ENCODE peak calls at places on chromosomes 11 and 22, in five cellular contexts. I is tibial nerve; U is ascending aorta; A is CD4-positive, alpha-beta T cell; R is pancreas. G is an unnamed sample.

GRCh38 chr11:27263046-27263445 is 100.0 kb downstream of the CCDC34 start:
- DNase-seq in I (peak), U (no peak), A (no peak), R (no peak), G (no peak)

GRCh38 chr11:96188625-96189006 is 154.4 kb downstream of the MAML2 start:
- DNase-seq in I (no peak), U (no peak), A (no peak), R (no peak), G (no peak)

GRCh38 chr11:67572747-67573419 is 10.7 kb upstream of the GSTP1 start:
- DNase-seq in I (peak), U (no peak), A (no peak), R (peak), G (peak)

GRCh38 chr11:1275021-1275420 is 34.4 kb downstream of the TOLLIP start:
- DNase-seq in I (no peak), U (no peak), A (no peak), R (no peak), G (no peak)

GRCh38 chr11:62402226-62402625 is 16.6 kb upstream of the SCGB1A1 start:
- DNase-seq in I (peak), U (no peak), A (peak), R (peak), G (no peak)

GRCh38 chr11:4619514-4619913 is 11.5 kb upstream of the TRIM68 start:
- DNase-seq in I (no peak), U (no peak), A (no peak), R (no peak), G (no peak)

GRCh38 chr11:131584694-131585592 is 214.5 kb downstream of the NTM start:
- DNase-seq in I (no peak), U (no peak), A (no peak), R (no peak), G (peak)

GRCh38 chr11:74696932-74697687 is 34.1 kb downstream of the CHRDL2 start:
- DNase-seq in I (peak), U (peak), A (no peak), R (peak), G (no peak)

GRCh38 chr11:27028653-27029052 is 12.0 kb upstream of the BBOX1 start:
- DNase-seq in I (no peak), U (no peak), A (no peak), R (no peak), G (no peak)

GRCh38 chr22:42758929-42759629 is 38.4 kb upstream of the A4GALT start:
- DNase-seq in I (peak), U (no peak), A (no peak), R (no peak), G (no peak)

GRCh38 chr22:26406118-26406517 is 22.9 kb upstream of the ASPHD2 start:
- DNase-seq in I (no peak), U (no peak), A (no peak), R (no peak), G (no peak)

GRCh38 chr22:39916496-39916895 is 15.6 kb downstream of the GRAP2 start:
- DNase-seq in I (no peak), U (no peak), A (no peak), R (no peak), G (no peak)

GRCh38 chr11:115716577-115717214 is 212.5 kb upstream of the CADM1 start:
- DNase-seq in I (peak), U (no peak), A (no peak), R (no peak), G (no peak)

GRCh38 chr11:9529333-9529648 is 44.2 kb upstream of the WEE1 start:
- DNase-seq in I (no peak), U (no peak), A (no peak), R (no peak), G (no peak)

GRCh38 chr11:125903753-125904659 is at the start of gene DDX25:
- DNase-seq in I (no peak), U (no peak), A (no peak), R (no peak), G (peak)

GRCh38 chr22:46171940-46172339 is 21.6 kb downstream of the PPARA start:
- DNase-seq in I (no peak), U (no peak), A (no peak), R (no peak), G (no peak)

GRCh38 chr11:18046116-18046777 is at the start of gene TPH1:
- DNase-seq in I (no peak), U (peak), A (no peak), R (peak), G (no peak)

GRCh38 chr22:38259370-38259769 is 13.4 kb downstream of the TMEM184B start:
- DNase-seq in I (no peak), U (no peak), A (no peak), R (no peak), G (no peak)

GRCh38 chr22:38257170-38257569 is 15.6 kb downstream of the TMEM184B start:
- DNase-seq in I (no peak), U (no peak), A (no peak), R (no peak), G (no peak)

GRCh38 chr22:38258895-38259294 is 13.9 kb downstream of the TMEM184B start:
- DNase-seq in I (no peak), U (no peak), A (no peak), R (no peak), G (no peak)

GRCh38 chr22:38257650-38258246 is 15.1 kb downstream of the TMEM184B start:
- DNase-seq in I (no peak), U (no peak), A (no peak), R (peak), G (no peak)

GRCh38 chr22:38255697-38256096 is 17.1 kb downstream of the TMEM184B start:
- DNase-seq in I (no peak), U (no peak), A (no peak), R (no peak), G (no peak)
- H3K27ac ChIP-seq in I (no peak), U (peak), A (no peak), R (no peak), G (no peak)

DNA sequence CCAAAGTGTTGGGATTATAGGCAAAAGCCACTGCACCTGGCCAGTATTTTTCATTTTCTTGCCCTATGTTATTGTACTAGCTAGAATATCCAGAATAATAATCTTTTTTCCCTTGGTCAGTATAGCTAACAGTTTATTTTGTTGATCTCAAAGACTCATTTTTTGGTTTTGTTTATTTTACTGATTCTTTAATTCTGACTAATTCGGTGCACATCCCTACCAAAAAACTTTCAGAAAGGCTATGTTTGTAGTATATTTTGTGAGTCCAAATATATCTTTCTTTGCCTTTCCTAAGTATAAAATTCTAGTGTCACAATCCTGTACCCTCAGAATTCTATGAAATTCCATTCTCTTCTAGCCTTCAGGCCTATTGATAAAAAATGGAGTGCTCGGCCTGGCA is 84.3 kb downstream of the PHF21A start:
- DNase-seq in I (no peak), U (no peak), A (no peak), R (no peak), G (no peak)
- H3K27ac ChIP-seq in I (no peak), U (no peak), A (no peak), R (no peak), G (no peak)

DNA sequence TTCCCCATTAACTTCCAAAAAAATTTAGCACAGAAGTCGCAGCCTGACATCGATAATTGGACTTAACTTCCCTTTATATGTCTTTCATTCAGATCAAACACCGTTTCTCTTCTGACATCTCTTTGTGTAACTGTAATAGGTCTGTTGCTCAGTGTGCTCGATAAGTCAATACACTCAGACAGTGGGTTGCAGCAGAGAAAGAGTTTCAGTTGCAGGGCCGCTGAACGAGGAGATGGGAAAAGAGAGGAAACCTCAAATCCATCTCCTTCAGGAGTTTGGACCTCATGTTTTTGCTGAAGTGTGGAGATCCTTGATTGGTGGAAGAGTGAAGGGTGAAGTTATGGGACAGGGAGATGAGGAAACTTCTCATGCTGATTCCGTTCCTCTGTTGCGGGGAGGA is 1.1 kb downstream of the SAMM50 start:
- DNase-seq in I (no peak), U (no peak), A (no peak), R (no peak), G (no peak)
- H3K27ac ChIP-seq in I (no peak), U (no peak), A (no peak), R (no peak), G (no peak)

DNA sequence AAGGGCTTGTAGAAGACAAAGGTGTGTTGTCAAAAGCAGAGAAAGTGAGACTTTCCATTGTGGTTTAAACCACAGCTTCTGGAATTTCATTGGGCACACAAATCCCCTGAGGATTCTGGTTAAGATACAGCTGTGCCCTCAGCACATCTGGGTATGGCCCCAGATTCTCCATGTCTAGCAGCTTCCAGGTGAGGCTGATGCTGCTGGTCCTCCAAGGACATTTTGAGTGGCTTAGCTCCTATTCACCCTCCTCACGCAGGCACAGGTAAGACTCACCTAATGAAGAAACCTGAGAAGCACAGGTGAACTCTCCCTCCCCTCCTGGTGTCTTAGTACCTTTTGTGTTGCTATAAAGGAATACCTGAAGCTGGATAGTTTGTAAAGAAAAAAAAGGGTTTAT is 88.9 kb upstream of the IGLL5 start:
- DNase-seq in I (no peak), U (no peak), A (no peak), R (no peak), G (no peak)
- H3K27ac ChIP-seq in I (no peak), U (no peak), A (no peak), R (no peak), G (no peak)

G was measured in caudate nucleus.